ENCODE peak calls at places on chromosomes 5 and 9, in five cellular contexts. F is ACHN, R is aorta, M is fibroblast of pulmonary artery, L is Peyer's patch. E is an unnamed sample.

GRCh38 chr5:121199238-121199999 is 652.3 kb upstream of the FTMT start:
- DNase-seq in M (peak), L (no peak), R (no peak), F (no peak), E (peak)

GRCh38 chr5:78787763-78788162 is 139.2 kb upstream of the LHFPL2 start:
- DNase-seq in R (no peak), L (no peak), M (peak), F (no peak), E (peak)

GRCh38 chr9:127781821-127782220 is 3.4 kb upstream of the SH2D3C start:
- DNase-seq in F (no peak), M (no peak), R (no peak), L (no peak), E (no peak)

GRCh38 chr5:170097934-170098333 is 7.8 kb upstream of the FOXI1 start:
- DNase-seq in F (no peak), R (no peak), M (no peak), L (no peak), E (peak)

GRCh38 chr9:135811796-135812195 is 95.5 kb downstream of the CAMSAP1 start:
- DNase-seq in R (peak), L (no peak), M (no peak), F (no peak), E (peak)

GRCh38 chr5:96854067-96854466 is 22.2 kb upstream of the ERAP2 start:
- DNase-seq in M (no peak), R (no peak), F (no peak), L (no peak), E (no peak)

GRCh38 chr9:104009853-104010252 is 84.3 kb upstream of the SMC2 start:
- DNase-seq in R (no peak), M (peak), L (no peak), F (no peak), E (no peak)

GRCh38 chr5:83003791-83004190 is 73.4 kb downstream of the TMEM167A start:
- DNase-seq in F (no peak), L (no peak), M (no peak), R (no peak), E (no peak)

GRCh38 chr9:127960410-127961165 is 20.2 kb downstream of the EEIG1 start:
- DNase-seq in L (no peak), F (no peak), M (no peak), R (no peak), E (no peak)